ENCODE peak calls at places on chromosomes 11 and 22, in four cellular contexts. X, L, A and O are unnamed samples.

GRCh38 chr11:6991227-6991626 is 28.9 kb downstream of the ZNF214 start:
- DNase-seq in L (no peak), A (no peak), X (no peak), O (no peak)

GRCh38 chr11:85854557-85855340 is 434 bp upstream of the CCDC83 start:
- DNase-seq in A (peak), X (peak), L (peak), O (peak)

GRCh38 chr11:69920500-69921428 is 101.5 kb upstream of the FGF3 start:
- DNase-seq in A (no peak), L (peak), X (no peak), O (no peak)

GRCh38 chr11:121933694-121934093 is 182.3 kb downstream of the BLID start:
- DNase-seq in A (no peak), L (no peak), X (peak), O (no peak)

GRCh38 chr11:57712256-57713150 is at the start of gene TMX2:
- DNase-seq in X (peak), L (peak), A (peak), O (peak)

GRCh38 chr11:37142591-37142990 is 544.6 kb upstream of the RAG2 start:
- DNase-seq in L (no peak), X (no peak), A (no peak), O (no peak)

GRCh38 chr11:33110083-33110482 is 51.2 kb downstream of the CSTF3 start:
- DNase-seq in L (no peak), X (no peak), A (no peak), O (no peak)

GRCh38 chr22:26981520-26981919 is 324.1 kb downstream of the MIAT start:
- DNase-seq in X (no peak), L (peak), A (no peak), O (no peak)

GRCh38 chr11:61343792-61344745 is 11.0 kb downstream of the TKFC start:
- DNase-seq in A (no peak), X (no peak), L (peak), O (no peak)

GRCh38 chr22:17748555-17749353 is 25.5 kb downstream of the BID start:
- DNase-seq in L (no peak), A (peak), X (no peak), O (no peak)

GRCh38 chr11:97516688-97517087 is 1126.9 kb downstream of the JRKL start:
- DNase-seq in A (peak), L (no peak), X (no peak), O (no peak)

GRCh38 chr11:94196363-94196762 is 67.7 kb downstream of the PANX1 start:
- DNase-seq in A (no peak), L (no peak), X (peak), O (no peak)

GRCh38 chr11:119744577-119744976 is 15.6 kb upstream of the NECTIN1 start:
- DNase-seq in X (no peak), A (no peak), L (no peak), O (no peak)

GRCh38 chr11:65575568-65576231 is at the start of gene EHBP1L1:
- DNase-seq in L (peak), A (peak), X (peak), O (peak)

GRCh38 chr22:46578251-46578823 is 40.9 kb upstream of the CELSR1 start:
- DNase-seq in A (no peak), L (no peak), X (no peak), O (no peak)

GRCh38 chr11:70397336-70397982 is 870 bp upstream of the CTTN start:
- DNase-seq in X (peak), L (peak), A (no peak), O (no peak)

GRCh38 chr11:35786188-35786587 is 123.6 kb downstream of the TRIM44 start:
- DNase-seq in X (peak), L (no peak), A (no peak), O (no peak)

GRCh38 chr11:35786918-35787557 is 124.5 kb downstream of the TRIM44 start:
- DNase-seq in L (no peak), X (peak), A (no peak), O (no peak)

GRCh38 chr11:35784699-35785098 is 122.1 kb downstream of the TRIM44 start:
- DNase-seq in X (no peak), A (no peak), L (no peak), O (no peak)

GRCh38 chr11:35785287-35786167 is 123.0 kb downstream of the TRIM44 start:
- DNase-seq in X (no peak), L (no peak), A (no peak), O (no peak)

GRCh38 chr11:35787626-35788025 is 125.1 kb downstream of the TRIM44 start:
- DNase-seq in X (no peak), L (no peak), A (no peak), O (no peak)
- H3K27ac ChIP-seq in X (no peak), L (no peak), A (no peak), O (no peak)

GRCh38 chr22:50289942-50290630 is 17.4 kb downstream of the PLXNB2 start:
- DNase-seq in X (no peak), A (no peak), L (no peak), O (no peak)

GRCh38 chr22:50292643-50293440 is 14.6 kb downstream of the PLXNB2 start:
- DNase-seq in A (no peak), X (no peak), L (no peak), O (peak)

GRCh38 chr22:50294319-50294656 is 13.2 kb downstream of the PLXNB2 start:
- DNase-seq in A (no peak), L (no peak), X (no peak), O (no peak)

GRCh38 chr22:50296658-50297490 is 10.6 kb downstream of the PLXNB2 start:
- DNase-seq in X (no peak), L (no peak), A (peak), O (peak)

GRCh38 chr22:50293441-50294318 is 13.8 kb downstream of the PLXNB2 start:
- DNase-seq in A (no peak), L (peak), X (peak), O (peak)
- TF ChIP-seq POLR2A in A (no peak), L (no peak), X (no peak), O (no peak)

DNA sequence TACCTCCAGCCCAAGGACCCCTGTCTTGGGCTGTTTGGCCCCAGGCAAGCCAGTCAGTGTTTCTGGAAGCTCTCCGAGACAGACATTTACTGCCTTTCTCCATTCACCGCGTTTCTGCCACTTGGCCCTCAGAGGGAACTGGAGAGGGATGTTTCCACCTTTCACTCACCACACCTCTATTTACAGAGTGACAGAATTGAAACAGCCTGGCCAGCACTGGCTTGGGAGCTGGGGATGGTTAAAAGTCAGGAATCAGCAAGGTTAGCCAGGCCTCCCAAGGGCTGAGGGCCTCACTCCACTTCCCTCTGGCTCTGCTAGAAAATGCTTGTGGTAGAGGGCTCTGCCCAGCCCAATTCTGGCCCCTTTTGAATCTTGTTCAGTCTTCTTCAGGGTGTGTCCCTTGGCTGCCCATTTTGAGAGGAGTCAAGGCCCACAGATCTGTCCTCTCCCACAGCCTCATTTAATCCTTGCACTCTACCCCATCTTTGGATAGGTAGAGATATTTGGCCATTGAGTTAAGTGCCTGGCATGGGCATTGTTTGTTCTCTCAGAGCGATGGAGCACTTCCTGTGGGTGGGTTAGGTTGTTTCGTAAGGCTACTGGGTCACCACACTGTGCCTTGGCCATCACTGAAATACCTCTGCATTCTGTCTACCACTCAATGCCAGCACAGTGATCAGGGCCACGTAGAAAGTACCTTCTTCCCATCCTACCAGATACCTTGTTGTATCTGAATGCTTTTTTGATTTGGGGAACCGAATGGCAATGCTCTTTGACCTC is 119.2 kb downstream of the MICAL2 start:
- DNase-seq in L (no peak), A (no peak), X (no peak), O (no peak)
- H3K27ac ChIP-seq in L (no peak), A (no peak), X (peak), O (peak)

DNA sequence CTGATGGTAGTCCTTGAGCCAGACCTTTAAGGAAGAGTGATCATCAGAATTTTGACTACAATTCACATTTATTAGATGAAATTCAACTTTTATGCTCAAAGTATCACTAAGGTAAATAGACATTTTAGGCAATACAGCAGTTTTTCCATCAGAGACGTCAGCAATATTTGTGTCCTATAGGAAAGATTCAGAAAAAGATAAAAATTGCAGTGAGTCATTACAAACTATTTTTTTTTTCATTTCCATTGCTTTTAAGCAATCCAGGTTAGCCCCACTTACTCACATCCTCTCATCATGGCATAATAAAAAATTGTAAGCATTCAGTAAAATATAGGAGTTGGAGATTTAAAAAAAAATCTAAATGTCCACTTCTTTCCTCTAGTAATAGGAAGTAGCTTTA is 46.9 kb downstream of the MSANTD4 start:
- DNase-seq in L (no peak), X (peak), A (no peak), O (no peak)
- TF ChIP-seq POLR2A in L (no peak), X (no peak), A (no peak), O (no peak)

GRCh38 chr11:20045098-20045688 is 115.1 kb downstream of the DBX1 start:
- DNase-seq in X (no peak), A (no peak), L (no peak), O (no peak)
- H3K27ac ChIP-seq in X (no peak), A (no peak), L (no peak), O (no peak)

GRCh38 chr22:29765905-29766631 is 739 bp downstream of the ZMAT5 start:
- DNase-seq in A (peak), L (no peak), X (no peak), O (peak)

GRCh38 chr22:29769723-29770321 is 2.7 kb downstream of the UQCR10 start:
- DNase-seq in A (no peak), L (no peak), X (no peak), O (no peak)

GRCh38 chr22:29766632-29767288 is at the start of gene ZMAT5:
- DNase-seq in A (peak), X (peak), L (peak), O (peak)

GRCh38 chr22:29768052-29768680 is 997 bp downstream of the UQCR10 start:
- DNase-seq in L (no peak), X (no peak), A (no peak), O (no peak)

DNA sequence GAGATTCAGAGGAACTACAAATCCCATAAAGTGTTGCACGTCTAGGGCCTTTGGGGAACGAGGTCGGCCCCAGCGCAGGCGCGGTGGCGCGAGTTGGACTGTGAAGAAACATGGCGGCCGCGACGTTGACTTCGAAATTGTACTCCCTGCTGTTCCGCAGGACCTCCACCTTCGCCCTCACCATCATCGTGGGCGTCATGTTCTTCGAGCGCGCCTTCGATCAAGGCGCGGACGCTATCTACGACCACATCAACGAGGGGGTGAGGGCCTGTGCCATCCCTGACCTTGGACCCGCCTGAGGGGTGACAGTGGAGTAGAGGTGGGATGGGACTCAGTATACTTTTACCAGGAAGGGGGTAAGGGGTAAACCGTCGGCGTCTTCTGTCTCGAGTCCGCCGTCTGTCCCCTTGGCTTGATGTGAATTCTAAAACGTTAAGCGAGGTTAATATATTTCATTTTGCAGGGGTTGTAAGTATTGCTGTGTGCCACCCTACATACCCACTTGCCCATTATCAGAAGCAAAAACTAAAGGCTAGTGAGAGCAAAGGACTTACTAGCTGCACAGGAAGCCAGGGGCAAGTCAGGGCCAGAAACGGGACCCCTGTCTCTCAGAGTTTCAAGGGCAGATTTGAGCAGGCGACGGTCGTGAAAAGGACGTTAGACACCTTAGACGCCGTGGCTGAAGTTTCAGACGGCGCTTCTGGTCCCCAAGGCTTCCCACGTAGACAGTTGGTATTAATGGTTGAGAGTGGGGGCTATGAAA is at the start of gene UQCR10:
- DNase-seq in A (peak), L (peak), X (peak), O (peak)
- TF ChIP-seq POLR2A in A (peak), L (peak), X (peak), O (peak)

GRCh38 chr11:26904114-26904513 is 89.8 kb upstream of the FIBIN start:
- DNase-seq in L (no peak), X (no peak), A (no peak), O (no peak)
- H3K27ac ChIP-seq in L (no peak), X (no peak), A (no peak), O (no peak)

GRCh38 chr22:32474635-32475427 is at the start of gene FBXO7:
- DNase-seq in X (peak), A (peak), L (peak), O (peak)
- TF ChIP-seq POLR2A in X (peak), A (peak), L (peak), O (peak)

GRCh38 chr22:20999350-21000214 is 2.3 kb downstream of the THAP7 start:
- DNase-seq in X (no peak), L (no peak), A (no peak), O (no peak)
- H3K27ac ChIP-seq in X (no peak), L (no peak), A (no peak), O (no peak)